ENCODE peak calls at places on chromosomes 4 and X, in four cellular contexts. G is body of pancreas; L is stimulated activated naive CD4-positive, alpha-beta T cell; C is GDM1. A is an unnamed sample.

GRCh38 chr4:156803056-156803455 is 168.5 kb downstream of the PDGFC start:
- DNase-seq in G (no peak), L (no peak), C (no peak), A (no peak)

GRCh38 chrX:16946971-16947562 is 609 bp downstream of the REPS2 start:
- DNase-seq in G (peak; percentile 59), L (peak; percentile 3), C (no peak), A (peak; percentile 1)

GRCh38 chr4:81472249-81473085 is 760 bp upstream of the RASGEF1B start:
- DNase-seq in G (peak; percentile 61), L (peak; percentile 57), C (peak; percentile 60), A (peak; percentile 72)

GRCh38 chr4:112279025-112279881 is 6.5 kb downstream of the TIFA start:
- DNase-seq in G (no peak), L (no peak), C (no peak), A (no peak)

GRCh38 chr4:128601992-128602695 is 207.4 kb upstream of the JADE1 start:
- DNase-seq in G (peak; percentile 44), L (no peak), C (no peak), A (no peak)

GRCh38 chrX:13658602-13659001 is 5.7 kb downstream of the TCEANC start:
- DNase-seq in G (no peak), L (no peak), C (peak; percentile 24), A (peak; percentile 65)

GRCh38 chrX:19578956-19579355 is 63.6 kb upstream of the MAP3K15 start:
- DNase-seq in G (no peak), L (no peak), C (no peak), A (no peak)

GRCh38 chr4:71130827-71131603 is 137.6 kb downstream of the DCK start:
- DNase-seq in G (no peak), L (no peak), C (no peak), A (no peak)

GRCh38 chr4:152806492-152807125 is 26.9 kb downstream of the ARFIP1 start:
- DNase-seq in G (no peak), L (no peak), C (no peak), A (no peak)

GRCh38 chrX:74242050-74242449 is 61.9 kb upstream of the ZCCHC13 start:
- DNase-seq in G (no peak), L (no peak), C (no peak), A (no peak)

GRCh38 chr4:155174668-155175067 is 33.8 kb upstream of the NPY2R start:
- DNase-seq in G (no peak), L (no peak), C (no peak), A (no peak)

GRCh38 chrX:9355739-9356138 is 109.1 kb upstream of the TBL1X start:
- DNase-seq in G (no peak), L (no peak), C (no peak), A (no peak)

A was measured in naive thymus-derived CD8-positive, alpha-beta T cell.